ENCODE peak calls at places on chromosomes 7 and 10, in six cellular contexts. One of them, this sample, is unnamed.

GRCh38 chr7:33757563-33758165 is 147.7 kb upstream of the BMPER start:
- DNase-seq in astrocyte of the spinal cord: peak; percentile 66
- DNase-seq in PC-3: peak; percentile 72
- DNase-seq in right lobe of liver: no peak
- DNase-seq in prostate gland: peak; percentile 25
- DNase-seq in stomach: peak; percentile 55
- DNase-seq in this sample: peak; percentile 27

GRCh38 chr10:104371753-104372152 is 18.1 kb downstream of the CFAP58 start:
- DNase-seq in astrocyte of the spinal cord: no peak
- DNase-seq in PC-3: no peak
- DNase-seq in right lobe of liver: no peak
- DNase-seq in prostate gland: no peak
- DNase-seq in stomach: no peak
- DNase-seq in this sample: no peak

GRCh38 chr7:66055321-66055956 is 20.2 kb upstream of the ASL start:
- DNase-seq in astrocyte of the spinal cord: no peak
- DNase-seq in PC-3: no peak
- DNase-seq in right lobe of liver: no peak
- DNase-seq in prostate gland: no peak
- DNase-seq in stomach: no peak
- DNase-seq in this sample: no peak

GRCh38 chr10:10545771-10546170 is 471.9 kb upstream of the CELF2 start:
- DNase-seq in astrocyte of the spinal cord: no peak
- DNase-seq in PC-3: no peak
- DNase-seq in right lobe of liver: no peak
- DNase-seq in prostate gland: no peak
- DNase-seq in stomach: no peak
- DNase-seq in this sample: no peak

GRCh38 chr10:92727550-92727949 is 37.8 kb downstream of the HHEX start:
- DNase-seq in astrocyte of the spinal cord: no peak
- DNase-seq in PC-3: no peak
- DNase-seq in right lobe of liver: no peak
- DNase-seq in prostate gland: no peak
- DNase-seq in stomach: no peak
- DNase-seq in this sample: no peak

GRCh38 chr7:52030722-52031121 is 714.1 kb upstream of the COBL start:
- DNase-seq in astrocyte of the spinal cord: no peak
- DNase-seq in PC-3: no peak
- DNase-seq in right lobe of liver: no peak
- DNase-seq in prostate gland: no peak
- DNase-seq in stomach: no peak
- DNase-seq in this sample: peak; percentile 13

GRCh38 chr10:60032723-60033122 is 126.4 kb upstream of the CCDC6 start:
- DNase-seq in astrocyte of the spinal cord: peak; percentile 52
- DNase-seq in PC-3: peak; percentile 96
- DNase-seq in right lobe of liver: peak; percentile 60
- DNase-seq in prostate gland: peak; percentile 71
- DNase-seq in stomach: peak; percentile 55
- DNase-seq in this sample: peak; percentile 53

GRCh38 chr10:43689955-43690771 is 41.5 kb upstream of the ZNF32 start:
- DNase-seq in astrocyte of the spinal cord: peak; percentile 79
- DNase-seq in PC-3: peak; percentile 66
- DNase-seq in right lobe of liver: peak; percentile 87
- DNase-seq in prostate gland: peak; percentile 73
- DNase-seq in stomach: peak; percentile 84
- DNase-seq in this sample: peak; percentile 81

GRCh38 chr7:4791738-4792536 is 16.5 kb downstream of the AP5Z1 start:
- DNase-seq in astrocyte of the spinal cord: peak; percentile 56
- DNase-seq in PC-3: no peak
- DNase-seq in right lobe of liver: no peak
- DNase-seq in prostate gland: peak; percentile 56
- DNase-seq in stomach: peak; percentile 33
- DNase-seq in this sample: peak; percentile 68

GRCh38 chr10:27628631-27629030 is 117.0 kb downstream of the MKX start:
- DNase-seq in astrocyte of the spinal cord: no peak
- DNase-seq in PC-3: no peak
- DNase-seq in right lobe of liver: no peak
- DNase-seq in prostate gland: no peak
- DNase-seq in stomach: no peak
- DNase-seq in this sample: no peak

GRCh38 chr7:135121868-135122267 is 26.0 kb upstream of the TMEM140 start:
- DNase-seq in astrocyte of the spinal cord: no peak
- DNase-seq in PC-3: no peak
- DNase-seq in right lobe of liver: no peak
- DNase-seq in prostate gland: no peak
- DNase-seq in stomach: no peak
- DNase-seq in this sample: peak; percentile 94

GRCh38 chr7:5574770-5575269 is 151.2 kb upstream of the TNRC18 start:
- DNase-seq in astrocyte of the spinal cord: no peak
- DNase-seq in PC-3: no peak
- DNase-seq in right lobe of liver: peak; percentile 61
- DNase-seq in prostate gland: no peak
- DNase-seq in stomach: no peak
- DNase-seq in this sample: no peak

GRCh38 chr7:12234334-12234733 is 23.2 kb downstream of the TMEM106B start:
- DNase-seq in astrocyte of the spinal cord: no peak
- DNase-seq in PC-3: no peak
- DNase-seq in right lobe of liver: no peak
- DNase-seq in prostate gland: no peak
- DNase-seq in stomach: no peak
- DNase-seq in this sample: no peak

GRCh38 chr7:34341331-34341730 is 316.7 kb upstream of the NPSR1 start:
- DNase-seq in astrocyte of the spinal cord: no peak
- DNase-seq in PC-3: no peak
- DNase-seq in right lobe of liver: no peak
- DNase-seq in prostate gland: no peak
- DNase-seq in stomach: no peak
- DNase-seq in this sample: no peak

GRCh38 chr7:2717293-2717904 is 29.4 kb downstream of the AMZ1 start:
- DNase-seq in astrocyte of the spinal cord: peak; percentile 55
- DNase-seq in PC-3: no peak
- DNase-seq in right lobe of liver: no peak
- DNase-seq in prostate gland: peak; percentile 69
- DNase-seq in stomach: peak; percentile 54
- DNase-seq in this sample: no peak

GRCh38 chr7:127789031-127789430 is 137.0 kb downstream of the SND1 start:
- DNase-seq in astrocyte of the spinal cord: no peak
- DNase-seq in PC-3: no peak
- DNase-seq in right lobe of liver: no peak
- DNase-seq in prostate gland: no peak
- DNase-seq in stomach: no peak
- DNase-seq in this sample: no peak

GRCh38 chr10:118332948-118333710 is 9.0 kb downstream of the FAM204A start:
- DNase-seq in astrocyte of the spinal cord: no peak
- DNase-seq in PC-3: peak; percentile 18
- DNase-seq in right lobe of liver: no peak
- DNase-seq in prostate gland: peak; percentile 14
- DNase-seq in stomach: no peak
- DNase-seq in this sample: no peak

GRCh38 chr10:73906524-73907447 is 4.1 kb upstream of the PLAU start:
- DNase-seq in astrocyte of the spinal cord: peak; percentile 99
- DNase-seq in PC-3: peak; percentile 100
- DNase-seq in right lobe of liver: no peak
- DNase-seq in prostate gland: peak; percentile 23
- DNase-seq in stomach: no peak
- DNase-seq in this sample: peak; percentile 55

GRCh38 chr10:80461208-80462183 is 7.4 kb downstream of the TSPAN14 start:
- DNase-seq in astrocyte of the spinal cord: no peak
- DNase-seq in PC-3: no peak
- DNase-seq in right lobe of liver: no peak
- DNase-seq in prostate gland: no peak
- DNase-seq in stomach: no peak
- DNase-seq in this sample: no peak

GRCh38 chr10:46995234-46995633 is 84.0 kb downstream of the PTPN20 start:
- DNase-seq in astrocyte of the spinal cord: no peak
- DNase-seq in PC-3: no peak
- DNase-seq in right lobe of liver: no peak
- DNase-seq in prostate gland: no peak
- DNase-seq in stomach: no peak
- DNase-seq in this sample: peak; percentile 27

GRCh38 chr7:130258494-130259078 is 8.1 kb upstream of the CPA2 start:
- DNase-seq in astrocyte of the spinal cord: peak; percentile 34
- DNase-seq in PC-3: no peak
- DNase-seq in right lobe of liver: no peak
- DNase-seq in prostate gland: no peak
- DNase-seq in stomach: no peak
- DNase-seq in this sample: no peak

GRCh38 chr10:92381543-92381954 is 90.6 kb downstream of the MARCHF5 start:
- DNase-seq in astrocyte of the spinal cord: no peak
- DNase-seq in PC-3: no peak
- DNase-seq in right lobe of liver: no peak
- DNase-seq in prostate gland: no peak
- DNase-seq in stomach: no peak
- DNase-seq in this sample: no peak

GRCh38 chr7:125316451-125316850 is 386.8 kb upstream of the POT1 start:
- DNase-seq in astrocyte of the spinal cord: no peak
- DNase-seq in PC-3: peak; percentile 56
- DNase-seq in right lobe of liver: no peak
- DNase-seq in prostate gland: no peak
- DNase-seq in stomach: no peak
- DNase-seq in this sample: peak; percentile 76

GRCh38 chr7:147708871-147709270 is 881.7 kb upstream of the C7orf33 start:
- DNase-seq in astrocyte of the spinal cord: no peak
- DNase-seq in PC-3: no peak
- DNase-seq in right lobe of liver: no peak
- DNase-seq in prostate gland: no peak
- DNase-seq in stomach: no peak
- DNase-seq in this sample: no peak

GRCh38 chr7:75982306-75983064 is 11.9 kb downstream of the TMEM120A start:
- DNase-seq in astrocyte of the spinal cord: no peak
- DNase-seq in PC-3: no peak
- DNase-seq in right lobe of liver: no peak
- DNase-seq in prostate gland: no peak
- DNase-seq in stomach: no peak
- DNase-seq in this sample: no peak

GRCh38 chr10:49585387-49585786 is 24.7 kb upstream of the SLC18A3 start:
- DNase-seq in astrocyte of the spinal cord: no peak
- DNase-seq in PC-3: peak; percentile 56
- DNase-seq in right lobe of liver: no peak
- DNase-seq in prostate gland: no peak
- DNase-seq in stomach: no peak
- DNase-seq in this sample: no peak

GRCh38 chr7:137847418-137848050 is 760 bp upstream of the DGKI start:
- DNase-seq in astrocyte of the spinal cord: no peak
- DNase-seq in PC-3: no peak
- DNase-seq in right lobe of liver: no peak
- DNase-seq in prostate gland: no peak
- DNase-seq in stomach: no peak
- DNase-seq in this sample: no peak

GRCh38 chr7:137850586-137850985 is 3.8 kb upstream of the DGKI start:
- DNase-seq in astrocyte of the spinal cord: no peak
- DNase-seq in PC-3: no peak
- DNase-seq in right lobe of liver: no peak
- DNase-seq in prostate gland: no peak
- DNase-seq in stomach: no peak
- DNase-seq in this sample: no peak

GRCh38 chr7:137848095-137848494 is 1.3 kb upstream of the DGKI start:
- DNase-seq in astrocyte of the spinal cord: no peak
- DNase-seq in PC-3: no peak
- DNase-seq in right lobe of liver: no peak
- DNase-seq in prostate gland: no peak
- DNase-seq in stomach: no peak
- DNase-seq in this sample: no peak

GRCh38 chr7:137844690-137845425 is 1.9 kb downstream of the DGKI start:
- DNase-seq in astrocyte of the spinal cord: no peak
- DNase-seq in PC-3: no peak
- DNase-seq in right lobe of liver: no peak
- DNase-seq in prostate gland: no peak
- DNase-seq in stomach: no peak
- DNase-seq in this sample: no peak

GRCh38 chr7:137846588-137847417 is at the start of gene DGKI:
- DNase-seq in astrocyte of the spinal cord: no peak
- DNase-seq in PC-3: no peak
- DNase-seq in right lobe of liver: no peak
- DNase-seq in prostate gland: no peak
- DNase-seq in stomach: no peak
- DNase-seq in this sample: no peak
- H3K4me3 ChIP-seq in astrocyte of the spinal cord: peak within 1 kb of the TSS; percentile 49
- H3K4me3 ChIP-seq in PC-3: no peak within 1 kb of the TSS
- H3K4me3 ChIP-seq in right lobe of liver: peak within 1 kb of the TSS; percentile 37
- H3K4me3 ChIP-seq in prostate gland: peak within 1 kb of the TSS; percentile 17
- H3K4me3 ChIP-seq in stomach: peak within 1 kb of the TSS; percentile 38
- H3K4me3 ChIP-seq in this sample: peak within 1 kb of the TSS; percentile 52

GRCh38 chr7:96679886-96680285 is 29.8 kb downstream of the SEM1 start:
- DNase-seq in astrocyte of the spinal cord: no peak
- DNase-seq in PC-3: no peak
- DNase-seq in right lobe of liver: no peak
- DNase-seq in prostate gland: no peak
- DNase-seq in stomach: no peak
- DNase-seq in this sample: no peak
- TF ChIP-seq CTCF in astrocyte of the spinal cord: no peak
- TF ChIP-seq CTCF in PC-3: peak; percentile 17
- TF ChIP-seq CTCF in right lobe of liver: no peak
- TF ChIP-seq CTCF in prostate gland: no peak
- TF ChIP-seq CTCF in stomach: no peak
- TF ChIP-seq CTCF in this sample: no peak

GRCh38 chr7:80609732-80610131 is 28.7 kb upstream of the CD36 start:
- DNase-seq in astrocyte of the spinal cord: no peak
- DNase-seq in PC-3: no peak
- DNase-seq in right lobe of liver: peak; percentile 46
- DNase-seq in prostate gland: no peak
- DNase-seq in stomach: no peak
- DNase-seq in this sample: no peak
- H3K4me3 ChIP-seq in astrocyte of the spinal cord: no peak overlapping the region
- H3K4me3 ChIP-seq in PC-3: no peak overlapping the region
- H3K4me3 ChIP-seq in right lobe of liver: no peak overlapping the region
- H3K4me3 ChIP-seq in prostate gland: no peak overlapping the region
- H3K4me3 ChIP-seq in stomach: no peak overlapping the region
- H3K4me3 ChIP-seq in this sample: no peak overlapping the region

DNA sequence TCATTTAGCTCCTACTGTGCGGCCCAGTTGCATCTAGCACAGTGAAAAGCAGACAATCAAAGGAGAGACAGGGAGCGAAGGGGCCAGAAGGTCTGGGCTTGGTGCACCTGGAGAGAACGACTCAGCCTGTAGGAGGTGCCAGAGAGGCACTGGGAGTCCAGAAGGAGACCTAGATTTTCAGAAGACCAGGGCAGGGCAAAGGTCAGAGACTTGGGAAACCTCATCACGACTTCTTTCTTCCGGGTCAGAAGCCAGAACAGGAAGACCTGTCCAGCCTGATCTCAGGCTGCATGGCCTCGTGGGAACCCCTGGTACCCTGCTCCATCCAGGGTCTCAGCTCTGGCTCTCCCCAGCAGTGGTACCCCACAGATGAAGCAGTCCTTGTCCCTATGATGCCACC is 5.2 kb downstream of the AGAP3 start:
- DNase-seq in astrocyte of the spinal cord: no peak
- DNase-seq in PC-3: no peak
- DNase-seq in right lobe of liver: no peak
- DNase-seq in prostate gland: no peak
- DNase-seq in stomach: no peak
- DNase-seq in this sample: peak; percentile 54
- TF ChIP-seq CTCF in astrocyte of the spinal cord: peak; percentile 75
- TF ChIP-seq CTCF in PC-3: peak; percentile 64
- TF ChIP-seq CTCF in right lobe of liver: peak; percentile 40
- TF ChIP-seq CTCF in prostate gland: no peak
- TF ChIP-seq CTCF in stomach: no peak
- TF ChIP-seq CTCF in this sample: peak; percentile 83

This sample was measured in WERI-Rb-1.